ENCODE peak calls at places on chromosomes 11 and 22, in eight cellular contexts. One of them, this sample, is unnamed.

GRCh38 chr22:29313126-29314071 is 2.1 kb downstream of the RASL10A start:
- DNase-seq in uterus: peak
- DNase-seq in fibroblast of the aortic adventitia: peak
- DNase-seq in dorsolateral prefrontal cortex: no peak
- DNase-seq in CD8-positive, alpha-beta T cell: no peak
- DNase-seq in neural crest cell: no peak
- DNase-seq in tibial artery: peak
- DNase-seq in neural progenitor cell: peak
- DNase-seq in this sample: no peak

GRCh38 chr11:92627615-92628201 is 341.7 kb upstream of the MTNR1B start:
- DNase-seq in dorsolateral prefrontal cortex: no peak
- DNase-seq in neural crest cell: no peak
- DNase-seq in neural progenitor cell: no peak
- DNase-seq in tibial artery: no peak
- DNase-seq in CD8-positive, alpha-beta T cell: no peak
- DNase-seq in fibroblast of the aortic adventitia: no peak
- DNase-seq in uterus: no peak
- DNase-seq in this sample: no peak

GRCh38 chr11:70021586-70021985 is 56.5 kb upstream of the ANO1 start:
- DNase-seq in neural progenitor cell: no peak
- DNase-seq in fibroblast of the aortic adventitia: no peak
- DNase-seq in CD8-positive, alpha-beta T cell: no peak
- DNase-seq in neural crest cell: no peak
- DNase-seq in uterus: no peak
- DNase-seq in dorsolateral prefrontal cortex: no peak
- DNase-seq in tibial artery: peak
- DNase-seq in this sample: no peak

GRCh38 chr11:33769542-33769941 is 4.8 kb downstream of the FBXO3 start:
- DNase-seq in fibroblast of the aortic adventitia: no peak
- DNase-seq in CD8-positive, alpha-beta T cell: no peak
- DNase-seq in neural progenitor cell: no peak
- DNase-seq in tibial artery: no peak
- DNase-seq in neural crest cell: no peak
- DNase-seq in dorsolateral prefrontal cortex: no peak
- DNase-seq in uterus: no peak
- DNase-seq in this sample: no peak

GRCh38 chr22:40423882-40424640 is 53.7 kb downstream of the SGSM3 start:
- DNase-seq in uterus: no peak
- DNase-seq in tibial artery: no peak
- DNase-seq in CD8-positive, alpha-beta T cell: no peak
- DNase-seq in dorsolateral prefrontal cortex: no peak
- DNase-seq in neural crest cell: no peak
- DNase-seq in fibroblast of the aortic adventitia: no peak
- DNase-seq in neural progenitor cell: no peak
- DNase-seq in this sample: no peak

GRCh38 chr11:109521571-109522086 is 99.6 kb downstream of the C11orf87 start:
- DNase-seq in neural progenitor cell: no peak
- DNase-seq in neural crest cell: no peak
- DNase-seq in tibial artery: no peak
- DNase-seq in uterus: no peak
- DNase-seq in CD8-positive, alpha-beta T cell: no peak
- DNase-seq in dorsolateral prefrontal cortex: no peak
- DNase-seq in fibroblast of the aortic adventitia: no peak
- DNase-seq in this sample: no peak

GRCh38 chr11:101929516-101929915 is 13.2 kb upstream of the ANGPTL5 start:
- DNase-seq in CD8-positive, alpha-beta T cell: no peak
- DNase-seq in tibial artery: no peak
- DNase-seq in dorsolateral prefrontal cortex: no peak
- DNase-seq in neural progenitor cell: no peak
- DNase-seq in fibroblast of the aortic adventitia: no peak
- DNase-seq in neural crest cell: no peak
- DNase-seq in uterus: no peak
- DNase-seq in this sample: no peak

GRCh38 chr11:32068134-32068533 is 22.7 kb upstream of the RCN1 start:
- DNase-seq in neural progenitor cell: no peak
- DNase-seq in fibroblast of the aortic adventitia: peak
- DNase-seq in uterus: no peak
- DNase-seq in CD8-positive, alpha-beta T cell: no peak
- DNase-seq in tibial artery: no peak
- DNase-seq in dorsolateral prefrontal cortex: no peak
- DNase-seq in neural crest cell: no peak
- DNase-seq in this sample: no peak

GRCh38 chr11:104588975-104589374 is 309.3 kb downstream of the CASP12 start:
- DNase-seq in fibroblast of the aortic adventitia: no peak
- DNase-seq in neural crest cell: no peak
- DNase-seq in neural progenitor cell: no peak
- DNase-seq in uterus: no peak
- DNase-seq in dorsolateral prefrontal cortex: no peak
- DNase-seq in CD8-positive, alpha-beta T cell: no peak
- DNase-seq in tibial artery: no peak
- DNase-seq in this sample: no peak

GRCh38 chr11:1870721-1871466 is 18.0 kb downstream of the LSP1 start:
- DNase-seq in neural progenitor cell: peak
- DNase-seq in uterus: no peak
- DNase-seq in fibroblast of the aortic adventitia: peak
- DNase-seq in tibial artery: peak
- DNase-seq in CD8-positive, alpha-beta T cell: no peak
- DNase-seq in dorsolateral prefrontal cortex: peak
- DNase-seq in neural crest cell: no peak
- DNase-seq in this sample: no peak

GRCh38 chr11:6727971-6728890 is 43.5 kb downstream of the OR2AG2 start:
- DNase-seq in tibial artery: no peak
- DNase-seq in CD8-positive, alpha-beta T cell: no peak
- DNase-seq in neural progenitor cell: no peak
- DNase-seq in dorsolateral prefrontal cortex: no peak
- DNase-seq in fibroblast of the aortic adventitia: no peak
- DNase-seq in neural crest cell: no peak
- DNase-seq in uterus: no peak
- DNase-seq in this sample: no peak

GRCh38 chr11:35968386-35969088 is 24.7 kb downstream of the LDLRAD3 start:
- DNase-seq in tibial artery: no peak
- DNase-seq in neural progenitor cell: no peak
- DNase-seq in uterus: no peak
- DNase-seq in neural crest cell: no peak
- DNase-seq in fibroblast of the aortic adventitia: no peak
- DNase-seq in CD8-positive, alpha-beta T cell: no peak
- DNase-seq in dorsolateral prefrontal cortex: no peak
- DNase-seq in this sample: no peak

GRCh38 chr11:121212696-121213567 is 79.6 kb upstream of the SC5D start:
- DNase-seq in tibial artery: no peak
- DNase-seq in fibroblast of the aortic adventitia: no peak
- DNase-seq in neural crest cell: no peak
- DNase-seq in dorsolateral prefrontal cortex: no peak
- DNase-seq in neural progenitor cell: no peak
- DNase-seq in CD8-positive, alpha-beta T cell: no peak
- DNase-seq in uterus: no peak
- DNase-seq in this sample: no peak

GRCh38 chr11:68855205-68855978 is 13.7 kb upstream of the CPT1A start:
- DNase-seq in CD8-positive, alpha-beta T cell: no peak
- DNase-seq in neural progenitor cell: peak
- DNase-seq in dorsolateral prefrontal cortex: no peak
- DNase-seq in tibial artery: peak
- DNase-seq in neural crest cell: no peak
- DNase-seq in fibroblast of the aortic adventitia: no peak
- DNase-seq in uterus: peak
- DNase-seq in this sample: no peak

GRCh38 chr22:22371031-22371541 is 126.5 kb downstream of the VPREB1 start:
- DNase-seq in neural crest cell: no peak
- DNase-seq in uterus: no peak
- DNase-seq in tibial artery: no peak
- DNase-seq in fibroblast of the aortic adventitia: no peak
- DNase-seq in CD8-positive, alpha-beta T cell: no peak
- DNase-seq in dorsolateral prefrontal cortex: no peak
- DNase-seq in neural progenitor cell: no peak
- DNase-seq in this sample: no peak

GRCh38 chr22:42437488-42438292 is 5.5 kb upstream of the NFAM1 start:
- DNase-seq in neural progenitor cell: peak
- DNase-seq in neural crest cell: peak
- DNase-seq in dorsolateral prefrontal cortex: peak
- DNase-seq in uterus: peak
- DNase-seq in fibroblast of the aortic adventitia: peak
- DNase-seq in tibial artery: peak
- DNase-seq in CD8-positive, alpha-beta T cell: peak
- DNase-seq in this sample: peak

GRCh38 chr11:117506856-117507425 is 179.3 kb downstream of the CEP164 start:
- DNase-seq in neural progenitor cell: no peak
- DNase-seq in CD8-positive, alpha-beta T cell: no peak
- DNase-seq in uterus: no peak
- DNase-seq in dorsolateral prefrontal cortex: no peak
- DNase-seq in neural crest cell: no peak
- DNase-seq in fibroblast of the aortic adventitia: no peak
- DNase-seq in tibial artery: no peak
- DNase-seq in this sample: no peak

GRCh38 chr11:117511483-117511934 is 183.9 kb downstream of the CEP164 start:
- DNase-seq in neural progenitor cell: no peak
- DNase-seq in tibial artery: no peak
- DNase-seq in CD8-positive, alpha-beta T cell: no peak
- DNase-seq in uterus: no peak
- DNase-seq in dorsolateral prefrontal cortex: no peak
- DNase-seq in neural crest cell: no peak
- DNase-seq in fibroblast of the aortic adventitia: no peak
- DNase-seq in this sample: no peak

GRCh38 chr11:117511981-117512448 is 184.4 kb downstream of the CEP164 start:
- DNase-seq in CD8-positive, alpha-beta T cell: no peak
- DNase-seq in uterus: no peak
- DNase-seq in fibroblast of the aortic adventitia: no peak
- DNase-seq in tibial artery: no peak
- DNase-seq in dorsolateral prefrontal cortex: no peak
- DNase-seq in neural crest cell: no peak
- DNase-seq in neural progenitor cell: no peak
- DNase-seq in this sample: no peak

GRCh38 chr11:117510646-117511045 is 183.0 kb downstream of the CEP164 start:
- DNase-seq in dorsolateral prefrontal cortex: no peak
- DNase-seq in neural crest cell: no peak
- DNase-seq in neural progenitor cell: no peak
- DNase-seq in uterus: no peak
- DNase-seq in CD8-positive, alpha-beta T cell: no peak
- DNase-seq in fibroblast of the aortic adventitia: no peak
- DNase-seq in tibial artery: no peak
- DNase-seq in this sample: no peak

DNA sequence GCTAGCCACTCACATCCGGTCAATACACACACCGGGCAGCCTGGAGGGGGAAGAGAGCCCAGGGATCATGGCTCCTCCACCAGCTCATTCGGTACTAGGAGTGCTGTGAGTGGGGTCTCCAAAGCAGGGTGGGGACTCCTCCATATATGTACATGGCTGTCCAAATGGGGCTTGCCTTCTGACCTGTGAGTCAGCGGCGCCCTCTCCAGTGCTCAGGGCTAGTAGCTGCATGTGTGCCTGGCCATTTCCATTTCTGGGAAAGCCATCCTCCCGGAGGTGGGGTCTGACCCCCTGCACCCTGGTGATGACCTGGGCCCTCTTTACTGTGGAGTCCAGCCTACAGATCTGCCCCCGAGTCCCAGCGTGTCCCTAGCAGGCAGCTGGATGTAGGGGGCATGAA is 181.9 kb downstream of the CEP164 start:
- DNase-seq in neural progenitor cell: no peak
- DNase-seq in neural crest cell: no peak
- DNase-seq in dorsolateral prefrontal cortex: no peak
- DNase-seq in uterus: no peak
- DNase-seq in fibroblast of the aortic adventitia: no peak
- DNase-seq in CD8-positive, alpha-beta T cell: no peak
- DNase-seq in tibial artery: no peak
- DNase-seq in this sample: no peak
- TF ChIP-seq CTCF in neural progenitor cell: peak
- TF ChIP-seq CTCF in neural crest cell: no peak
- TF ChIP-seq CTCF in dorsolateral prefrontal cortex: no peak
- TF ChIP-seq CTCF in uterus: no peak
- TF ChIP-seq CTCF in fibroblast of the aortic adventitia: no peak
- TF ChIP-seq CTCF in CD8-positive, alpha-beta T cell: no peak
- TF ChIP-seq CTCF in tibial artery: no peak
- TF ChIP-seq CTCF in this sample: no peak

DNA sequence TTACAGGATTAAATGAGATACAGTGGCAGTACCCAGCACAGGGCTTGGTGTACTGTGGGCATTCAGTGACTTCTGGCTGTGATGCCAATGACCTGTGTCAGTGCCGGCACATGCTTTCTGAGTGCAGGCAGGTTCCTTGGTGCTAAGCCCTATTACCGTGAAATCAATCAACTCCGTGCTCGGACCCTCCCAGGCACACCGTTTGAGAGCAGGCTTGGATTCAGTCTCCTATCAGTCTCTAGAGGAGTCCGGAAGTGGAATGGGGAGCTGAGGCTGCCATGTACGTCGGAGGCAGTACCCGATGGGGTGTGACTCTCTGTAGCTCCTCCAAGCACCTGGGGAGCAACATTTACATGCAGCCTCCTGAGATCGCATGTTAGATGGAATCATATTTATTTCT is 42.6 kb downstream of the CACNG2 start:
- DNase-seq in tibial artery: no peak
- DNase-seq in dorsolateral prefrontal cortex: no peak
- DNase-seq in fibroblast of the aortic adventitia: no peak
- DNase-seq in neural crest cell: no peak
- DNase-seq in uterus: no peak
- DNase-seq in neural progenitor cell: no peak
- DNase-seq in CD8-positive, alpha-beta T cell: no peak
- DNase-seq in this sample: no peak
- TF ChIP-seq CTCF in tibial artery: no peak
- TF ChIP-seq CTCF in dorsolateral prefrontal cortex: no peak
- TF ChIP-seq CTCF in fibroblast of the aortic adventitia: no peak
- TF ChIP-seq CTCF in neural crest cell: no peak
- TF ChIP-seq CTCF in uterus: no peak
- TF ChIP-seq CTCF in neural progenitor cell: no peak
- TF ChIP-seq CTCF in CD8-positive, alpha-beta T cell: no peak
- TF ChIP-seq CTCF in this sample: no peak

DNA sequence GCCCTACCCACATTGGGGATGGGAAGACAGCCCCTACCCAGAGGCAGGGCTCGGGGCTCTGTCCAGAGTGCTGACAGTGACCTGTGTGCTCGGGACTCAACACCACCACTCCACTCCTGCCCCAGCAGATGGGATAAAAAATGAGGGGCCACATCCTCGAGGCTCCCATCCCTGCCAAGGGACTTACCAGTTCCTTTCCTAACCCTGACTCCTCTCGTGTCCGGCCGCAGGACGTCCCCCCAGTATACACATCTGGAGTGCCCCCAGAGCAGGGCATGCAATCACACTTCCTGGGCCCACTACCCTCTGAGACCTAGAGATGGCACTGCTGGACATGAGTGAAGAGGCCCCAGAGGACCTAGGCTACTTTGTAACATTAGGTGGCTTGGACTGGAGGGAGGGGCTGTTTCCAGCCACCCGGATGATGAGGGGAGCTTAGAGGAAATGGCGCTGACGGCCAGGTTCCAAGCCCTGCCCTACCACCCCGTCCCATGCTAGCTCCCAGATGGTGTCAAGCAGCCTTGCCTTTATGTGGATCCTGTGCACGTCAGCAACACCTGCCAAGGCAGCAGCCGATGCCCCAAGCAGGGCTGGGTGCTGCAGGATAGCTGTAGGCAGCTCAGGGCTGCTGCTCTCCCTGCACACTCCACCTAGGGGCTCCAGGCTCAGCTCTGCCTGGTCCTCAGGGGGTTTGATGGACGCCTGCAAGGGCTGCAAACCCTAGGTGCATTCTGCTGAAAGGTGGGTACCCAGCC is 86.6 kb downstream of the DGCR2 start:
- DNase-seq in uterus: no peak
- DNase-seq in dorsolateral prefrontal cortex: no peak
- DNase-seq in CD8-positive, alpha-beta T cell: no peak
- DNase-seq in neural progenitor cell: peak
- DNase-seq in fibroblast of the aortic adventitia: no peak
- DNase-seq in neural crest cell: no peak
- DNase-seq in tibial artery: no peak
- DNase-seq in this sample: peak
- TF ChIP-seq CTCF in uterus: no peak
- TF ChIP-seq CTCF in dorsolateral prefrontal cortex: no peak
- TF ChIP-seq CTCF in CD8-positive, alpha-beta T cell: no peak
- TF ChIP-seq CTCF in neural progenitor cell: peak
- TF ChIP-seq CTCF in fibroblast of the aortic adventitia: no peak
- TF ChIP-seq CTCF in neural crest cell: peak
- TF ChIP-seq CTCF in tibial artery: no peak
- TF ChIP-seq CTCF in this sample: no peak

GRCh38 chr22:38074181-38075104 is 9.5 kb downstream of the SLC16A8 start:
- DNase-seq in fibroblast of the aortic adventitia: peak
- DNase-seq in tibial artery: no peak
- DNase-seq in neural crest cell: no peak
- DNase-seq in dorsolateral prefrontal cortex: peak
- DNase-seq in neural progenitor cell: peak
- DNase-seq in CD8-positive, alpha-beta T cell: no peak
- DNase-seq in uterus: no peak
- DNase-seq in this sample: no peak
- TF ChIP-seq CTCF in fibroblast of the aortic adventitia: peak
- TF ChIP-seq CTCF in tibial artery: no peak
- TF ChIP-seq CTCF in neural crest cell: peak
- TF ChIP-seq CTCF in dorsolateral prefrontal cortex: peak
- TF ChIP-seq CTCF in neural progenitor cell: peak
- TF ChIP-seq CTCF in CD8-positive, alpha-beta T cell: no peak
- TF ChIP-seq CTCF in uterus: no peak
- TF ChIP-seq CTCF in this sample: no peak

This sample was measured in CD14-positive monocyte.